ENCODE peak calls at places on chromosomes 12 and 14, in eight cellular contexts. G, H, X, E, U, D, B and C are unnamed samples.

GRCh38 chr12:118816296-118816695 is 165.0 kb upstream of the SRRM4 start:
- DNase-seq in B (no peak), H (no peak), E (no peak), X (no peak), G (no peak), D (no peak), U (no peak), C (no peak)

GRCh38 chr12:27422697-27423096 is 23.8 kb upstream of the SMCO2 start:
- DNase-seq in U (no peak), E (no peak), H (no peak), D (no peak), G (no peak), X (no peak), B (no peak), C (no peak)

GRCh38 chr14:102580552-102581110 is 11.8 kb upstream of the RCOR1 start:
- DNase-seq in G (no peak), U (no peak), H (no peak), E (no peak), D (no peak), X (no peak), B (no peak), C (no peak)

GRCh38 chr12:106106892-106107291 is 31.9 kb downstream of the NUAK1 start:
- DNase-seq in U (no peak), X (peak), G (no peak), B (no peak), H (no peak), E (no peak), D (no peak), C (no peak)

GRCh38 chr12:109714141-109714912 is 702 bp downstream of the FAM222A start:
- DNase-seq in E (no peak), X (peak), U (peak), H (peak), D (no peak), G (peak), B (peak), C (peak)

GRCh38 chr14:37078131-37078530 is 94.3 kb downstream of the SLC25A21 start:
- DNase-seq in E (no peak), D (no peak), G (no peak), H (no peak), U (no peak), B (no peak), X (no peak), C (no peak)

GRCh38 chr14:94643316-94644101 is 31.3 kb downstream of the SERPINA3 start:
- DNase-seq in E (no peak), H (no peak), B (no peak), D (no peak), G (no peak), U (no peak), X (no peak), C (no peak)

GRCh38 chr14:50559990-50560928 is at the start of gene ATL1:
- DNase-seq in D (peak), G (peak), B (peak), X (peak), E (peak), H (peak), U (peak), C (no peak)

GRCh38 chr12:9754984-9755383 is 5.7 kb downstream of the CD69 start:
- DNase-seq in B (no peak), E (no peak), D (no peak), X (no peak), U (no peak), G (no peak), H (no peak), C (no peak)

GRCh38 chr12:59678759-59679411 is 83.1 kb downstream of the SLC16A7 start:
- DNase-seq in B (no peak), G (no peak), H (no peak), D (no peak), U (no peak), E (no peak), X (no peak), C (no peak)

GRCh38 chr12:52506858-52507715 is 13.1 kb downstream of the KRT5 start:
- DNase-seq in U (no peak), G (no peak), H (no peak), E (no peak), D (no peak), X (peak), B (no peak), C (no peak)

GRCh38 chr12:66739266-66739665 is 60.4 kb upstream of the GRIP1 start:
- DNase-seq in D (no peak), E (no peak), B (no peak), U (no peak), G (no peak), H (no peak), X (no peak), C (no peak)

GRCh38 chr12:114425031-114425626 is 19.2 kb upstream of the TBX5 start:
- DNase-seq in U (no peak), E (no peak), B (no peak), H (no peak), G (no peak), D (no peak), X (peak), C (no peak)

GRCh38 chr12:60501124-60501729 is 905.4 kb downstream of the SLC16A7 start:
- DNase-seq in E (no peak), B (no peak), D (no peak), G (no peak), X (no peak), U (no peak), H (no peak), C (no peak)

GRCh38 chr12:4108803-4109345 is 164.7 kb upstream of the CCND2 start:
- DNase-seq in D (no peak), U (no peak), G (no peak), X (no peak), E (no peak), H (no peak), B (no peak), C (no peak)

GRCh38 chr12:16863742-16864141 is 257.8 kb upstream of the LMO3 start:
- DNase-seq in H (no peak), X (no peak), G (no peak), B (no peak), U (no peak), D (no peak), E (no peak), C (no peak)

GRCh38 chr12:14554281-14555008 is 13.2 kb downstream of the PLBD1 start:
- DNase-seq in U (peak), G (peak), D (peak), B (peak), X (no peak), E (peak), H (peak), C (no peak)

GRCh38 chr12:53287741-53288216 is 7.6 kb upstream of the PFDN5 start:
- DNase-seq in D (peak), X (peak), G (peak), U (peak), E (no peak), B (peak), H (no peak), C (no peak)

GRCh38 chr12:114875323-114875722 is 191.3 kb upstream of the TBX3 start:
- DNase-seq in H (no peak), X (no peak), E (no peak), D (no peak), B (no peak), U (no peak), G (no peak), C (no peak)

GRCh38 chr12:3589745-3590144 is 98.7 kb downstream of the PRMT8 start:
- DNase-seq in E (no peak), D (no peak), H (no peak), G (no peak), X (no peak), B (no peak), U (no peak), C (no peak)

GRCh38 chr12:108333898-108334699 is 5.0 kb downstream of the CMKLR1 start:
- DNase-seq in G (no peak), E (no peak), B (no peak), D (no peak), X (peak), H (no peak), U (no peak), C (no peak)

GRCh38 chr14:53539489-53540126 is 386.5 kb upstream of the DDHD1 start:
- DNase-seq in E (peak), B (peak), G (peak), X (peak), D (peak), U (peak), H (peak), C (no peak)

GRCh38 chr12:115149685-115150378 is 465.9 kb upstream of the TBX3 start:
- DNase-seq in D (no peak), E (no peak), U (no peak), G (no peak), H (no peak), B (no peak), X (peak), C (no peak)

GRCh38 chr12:52903855-52904508 is 894 bp downstream of the KRT8 start:
- DNase-seq in B (peak), G (peak), X (no peak), H (no peak), D (no peak), E (no peak), U (peak), C (no peak)

GRCh38 chr12:21913823-21914222 is 27.4 kb downstream of the ABCC9 start:
- DNase-seq in H (no peak), U (no peak), E (no peak), G (no peak), X (no peak), D (no peak), B (no peak), C (no peak)

GRCh38 chr12:21921436-21921835 is 19.8 kb downstream of the ABCC9 start:
- DNase-seq in B (no peak), E (no peak), U (no peak), D (no peak), X (no peak), G (no peak), H (no peak), C (no peak)

DNA sequence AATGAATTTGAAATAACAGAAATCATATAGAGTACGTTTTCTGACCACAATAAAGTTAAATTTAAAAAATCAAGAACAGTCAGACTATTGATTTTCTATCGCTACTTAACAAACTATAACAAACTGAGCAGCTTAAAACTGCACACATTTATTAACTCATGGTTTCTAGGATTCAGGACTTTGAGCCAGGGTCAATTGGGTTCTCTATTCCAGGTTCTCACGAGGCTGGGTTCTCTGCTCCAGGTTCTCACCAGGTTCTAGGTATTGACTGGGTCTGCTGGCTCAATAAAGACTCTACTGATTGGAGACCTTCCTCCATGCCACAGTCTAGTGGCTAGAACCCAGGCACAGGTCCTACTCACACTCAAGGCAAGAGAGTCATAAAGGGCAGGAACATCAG is 22.8 kb downstream of the ABCC9 start:
- DNase-seq in B (no peak), G (no peak), U (no peak), E (no peak), H (no peak), D (no peak), X (no peak), C (no peak)
- TF ChIP-seq POLR2A in B (no peak), G (no peak), U (no peak), E (no peak), H (no peak), D (no peak), X (no peak), C (no peak)

DNA sequence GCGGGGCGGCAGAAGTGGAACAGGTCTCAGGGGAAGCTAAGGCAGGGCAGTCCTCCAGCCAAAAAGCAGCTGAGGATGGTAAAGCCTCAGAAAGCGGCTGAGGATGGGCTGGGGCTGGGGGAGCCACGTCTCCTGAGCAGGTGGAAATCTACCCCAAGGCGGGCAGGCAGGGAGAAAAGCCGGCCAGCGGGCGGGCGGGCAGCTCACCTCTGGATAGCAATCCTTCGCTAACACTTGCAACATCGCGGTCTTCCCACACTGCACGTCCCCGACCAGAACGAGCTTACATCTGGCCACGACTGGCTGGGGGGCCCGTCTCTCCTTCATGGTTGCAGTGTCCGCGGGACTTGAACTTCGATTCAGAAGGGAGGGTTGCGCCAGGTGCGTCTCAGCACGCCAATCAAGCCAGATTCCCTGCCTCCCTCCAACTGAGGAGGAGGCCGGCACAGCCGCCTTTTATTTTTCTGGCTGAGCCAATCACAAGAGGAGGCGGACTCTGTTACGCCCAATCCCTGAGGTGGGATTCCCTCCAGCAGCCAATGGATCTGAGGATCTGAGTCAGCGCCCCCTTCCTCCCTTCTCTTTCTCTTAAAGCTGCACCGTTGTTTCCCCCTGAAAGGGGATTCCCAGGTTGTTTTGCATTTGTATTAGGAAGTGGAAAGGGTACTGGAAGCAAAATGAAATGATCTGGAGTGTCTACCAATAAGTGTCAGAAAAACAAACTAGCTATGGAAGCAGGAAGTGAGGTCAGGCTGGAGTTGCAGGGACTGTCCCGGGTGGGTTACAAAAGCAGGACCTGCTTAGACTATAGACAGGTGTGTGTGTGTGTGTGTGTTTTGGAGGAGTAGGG is at the start of gene RND1:
- DNase-seq in G (peak), X (peak), U (peak), E (peak), B (peak), H (peak), D (peak), C (peak)
- TF ChIP-seq CTCF in G (no peak), X (no peak), U (no peak), E (no peak), B (no peak), H (no peak), D (no peak), C (peak)

DNA sequence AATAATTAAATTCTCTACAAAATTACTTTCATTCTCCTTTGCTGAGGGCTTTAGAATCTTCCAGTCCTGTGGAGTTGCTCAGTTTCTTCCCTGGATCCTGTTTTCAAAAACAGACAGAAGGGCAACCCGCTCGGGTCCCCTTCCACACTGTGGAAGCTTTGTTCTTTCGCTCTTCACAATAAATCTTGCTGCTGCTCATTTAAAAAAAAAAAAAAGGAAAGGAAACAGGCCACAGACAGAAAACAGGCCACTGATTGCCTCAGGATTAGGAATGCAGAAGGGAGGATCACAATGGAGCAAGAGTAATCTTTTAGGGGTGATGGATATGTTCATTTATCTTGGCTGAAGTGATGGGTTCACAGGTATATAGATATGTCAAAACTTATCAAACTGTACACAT is 29.5 kb upstream of the HIGD1C start:
- DNase-seq in G (no peak), E (no peak), H (no peak), U (peak), B (no peak), X (peak), D (no peak), C (no peak)
- H3K27ac ChIP-seq in G (peak), E (no peak), H (peak), U (no peak), B (peak), X (no peak), D (peak), C (peak)

DNA sequence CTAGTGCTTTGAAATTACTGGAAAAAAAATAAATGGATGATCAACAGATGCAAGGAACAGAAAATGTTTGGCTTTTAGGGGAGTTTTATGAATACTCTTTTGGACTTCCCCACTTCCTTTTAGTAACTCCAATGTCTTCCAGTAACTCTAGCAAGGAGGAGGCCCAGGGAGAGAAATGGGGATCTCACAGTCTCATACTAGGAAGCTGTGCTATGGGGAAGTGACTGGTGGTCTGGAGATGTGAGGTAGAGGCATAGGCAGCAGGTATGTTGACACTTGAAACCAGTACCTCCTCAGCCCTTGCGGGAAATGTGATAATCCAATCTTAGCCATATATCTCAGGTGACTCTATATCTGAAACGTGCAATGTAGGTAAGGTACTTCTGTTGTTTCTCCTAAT is 68.1 kb downstream of the CRADD start:
- DNase-seq in G (no peak), X (no peak), E (no peak), D (no peak), H (no peak), B (no peak), U (no peak), C (no peak)
- TF ChIP-seq POLR2A in G (no peak), X (no peak), E (no peak), D (no peak), H (no peak), B (no peak), U (no peak), C (no peak)